ENCODE peak calls at places on chromosomes 7 and 10, in eight cellular contexts. M is stomach, C is heart left ventricle, H is fibroblast of lung, N is left ventricle myocardium inferior, D is psoas muscle, Q is tibial nerve, U is upper lobe of right lung. X is an unnamed sample.

GRCh38 chr10:52653221-52653501 is 119.4 kb downstream of the MBL2 start:
- DNase-seq in M (no peak), C (no peak), H (no peak), N (no peak), D (no peak), Q (no peak), U (no peak), X (no peak)

GRCh38 chr7:76513817-76514799 is 3.8 kb downstream of the UPK3B start:
- DNase-seq in M (no peak), C (peak; percentile 20), H (no peak), N (no peak), D (peak; percentile 42), Q (no peak), U (no peak), X (no peak)

GRCh38 chr10:92123031-92123450 is 167.8 kb downstream of the CPEB3 start:
- DNase-seq in M (peak; percentile 72), C (no peak), H (no peak), N (no peak), D (no peak), Q (no peak), U (no peak), X (no peak)

GRCh38 chr10:63331586-63331985 is 134.2 kb downstream of the JMJD1C start:
- DNase-seq in M (no peak), C (no peak), H (peak; percentile 58), N (no peak), D (no peak), Q (no peak), U (no peak), X (no peak)

GRCh38 chr10:74096777-74097176 is 53.9 kb downstream of the AP3M1 start:
- DNase-seq in M (no peak), C (no peak), H (no peak), N (no peak), D (no peak), Q (no peak), U (no peak), X (no peak)

GRCh38 chr10:101816375-101816773 is 1.9 kb downstream of the OGA start:
- DNase-seq in M (no peak), C (no peak), H (no peak), N (no peak), D (no peak), Q (no peak), U (no peak), X (no peak)

GRCh38 chr10:96448021-96448457 is 65.7 kb downstream of the TLL2 start:
- DNase-seq in M (no peak), C (peak; percentile 72), H (no peak), N (peak; percentile 84), D (peak; percentile 90), Q (peak; percentile 40), U (peak; percentile 60), X (peak; percentile 76)

GRCh38 chr10:21929070-21929469 is 74.5 kb downstream of the DNAJC1 start:
- DNase-seq in M (no peak), C (no peak), H (no peak), N (no peak), D (no peak), Q (no peak), U (no peak), X (no peak)

GRCh38 chr7:158365332-158365731 is 222.3 kb downstream of the PTPRN2 start:
- DNase-seq in M (no peak), C (no peak), H (no peak), N (no peak), D (no peak), Q (no peak), U (peak; percentile 21), X (no peak)

GRCh38 chr10:116809528-116810500 is 39.5 kb upstream of the ENO4 start:
- DNase-seq in M (peak; percentile 36), C (no peak), H (no peak), N (peak; percentile 23), D (no peak), Q (no peak), U (no peak), X (no peak)

GRCh38 chr7:100867040-100867795 is at the start of gene TRIP6:
- DNase-seq in M (peak; percentile 65), C (peak; percentile 89), H (peak; percentile 93), N (peak; percentile 88), D (peak; percentile 92), Q (peak; percentile 95), U (peak; percentile 92), X (peak; percentile 93)

GRCh38 chr10:3090388-3090787 is 23.0 kb downstream of the PFKP start:
- DNase-seq in M (no peak), C (no peak), H (no peak), N (no peak), D (no peak), Q (no peak), U (no peak), X (no peak)
- H3K4me1 ChIP-seq in M (no peaks in the 10 kb centered on the region), C (peaks cover 68% of the 10 kb centered on the region), H (peaks cover 22% of the 10 kb centered on the region), N (peaks cover 53% of the 10 kb centered on the region), D (no peaks in the 10 kb centered on the region), Q (peaks cover 9% of the 10 kb centered on the region), U (peaks cover 24% of the 10 kb centered on the region), X (peaks cover 46% of the 10 kb centered on the region)

GRCh38 chr10:66349726-66350125 is 576.1 kb upstream of the LRRTM3 start:
- DNase-seq in M (no peak), C (no peak), H (peak; percentile 8), N (no peak), D (no peak), Q (no peak), U (no peak), X (no peak)

GRCh38 chr10:66350622-66351399 is 575.0 kb upstream of the LRRTM3 start:
- DNase-seq in M (no peak), C (no peak), H (no peak), N (no peak), D (no peak), Q (no peak), U (no peak), X (no peak)

GRCh38 chr10:66353422-66353821 is 572.4 kb upstream of the LRRTM3 start:
- DNase-seq in M (no peak), C (peak; percentile 60), H (no peak), N (peak; percentile 20), D (no peak), Q (no peak), U (no peak), X (peak; percentile 11)

DNA sequence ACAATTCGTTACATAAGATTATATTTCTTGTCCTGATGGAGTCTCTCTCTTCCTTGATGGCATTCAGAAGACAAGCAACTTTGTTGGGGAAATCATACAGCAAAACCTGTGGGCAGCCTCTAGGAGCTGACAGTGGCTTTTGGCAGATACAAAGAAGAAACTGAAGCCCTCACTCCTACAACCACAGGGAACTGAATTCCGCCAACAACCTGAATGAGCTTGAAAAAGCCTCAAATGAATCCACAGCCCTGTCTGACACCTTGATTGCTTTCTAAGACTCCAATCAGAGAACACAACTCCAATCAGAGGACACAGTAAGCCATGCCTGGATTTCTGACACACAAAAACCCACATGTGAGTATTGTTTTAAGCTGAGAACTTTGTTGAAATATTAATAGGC is 576.8 kb upstream of the LRRTM3 start:
- DNase-seq in M (no peak), C (no peak), H (no peak), N (no peak), D (no peak), Q (no peak), U (no peak), X (no peak)
- H3K4me3 ChIP-seq in M (no peak overlapping the region), C (no peak overlapping the region), H (no peak overlapping the region), N (no peak overlapping the region), D (no peak overlapping the region), Q (no peak overlapping the region), U (no peak overlapping the region), X (no peak overlapping the region)

GRCh38 chr10:43151371-43151770 is 13.1 kb downstream of the CSGALNACT2 start:
- DNase-seq in M (no peak), C (no peak), H (no peak), N (no peak), D (no peak), Q (no peak), U (no peak), X (no peak)
- TF ChIP-seq CTCF in M (no peak), C (no peak), H (no peak), N (no peak), D (no peak), Q (no peak), U (no peak), X (no peak)

DNA sequence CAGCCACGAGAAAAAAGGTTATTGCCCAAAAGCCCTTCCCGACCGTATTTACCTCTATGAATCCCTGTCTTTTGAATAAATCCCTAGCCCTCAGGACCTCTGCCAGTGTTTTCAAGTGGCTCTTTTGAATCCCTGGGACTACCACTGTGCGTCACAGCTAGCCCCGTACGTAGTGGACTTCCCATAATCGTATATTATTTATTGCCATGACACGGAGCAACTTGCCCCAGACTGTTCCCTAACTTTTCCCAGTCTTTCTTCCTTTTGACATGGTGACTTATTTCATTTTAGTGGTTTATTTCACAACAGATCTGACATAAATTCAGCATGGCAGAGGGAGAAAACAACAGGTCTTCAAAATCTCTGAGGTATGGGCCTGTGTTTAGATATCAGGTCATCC is 318.6 kb upstream of the KLF6 start:
- DNase-seq in M (no peak), C (no peak), H (no peak), N (no peak), D (no peak), Q (no peak), U (no peak), X (no peak)
- H3K4me1 ChIP-seq in M (no peaks in the 10 kb centered on the region), C (peaks cover 9% of the 10 kb centered on the region), H (no peaks in the 10 kb centered on the region), N (peaks cover 10% of the 10 kb centered on the region), D (no peaks in the 10 kb centered on the region), Q (no peaks in the 10 kb centered on the region), U (no peaks in the 10 kb centered on the region), X (peaks cover 10% of the 10 kb centered on the region)

DNA sequence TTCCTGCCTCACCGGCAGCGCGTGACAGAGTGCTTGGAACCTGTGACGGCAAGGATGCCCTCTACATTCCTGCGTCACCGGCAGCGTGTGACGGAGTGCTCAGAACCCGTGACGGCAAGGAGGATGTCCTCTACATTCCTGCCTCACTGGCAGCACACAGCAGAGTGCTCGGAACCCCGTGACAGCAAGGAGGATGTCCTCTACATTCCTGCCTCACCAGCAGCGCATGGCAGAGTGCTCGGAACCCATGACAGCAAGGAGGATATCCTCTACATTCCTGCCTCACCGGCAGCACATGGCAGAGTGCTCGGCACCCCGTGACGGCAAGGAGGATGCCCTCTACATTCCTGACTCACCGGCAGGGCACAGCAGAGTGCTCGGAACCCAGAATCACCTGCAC is 231.0 kb downstream of the DIP2C start:
- DNase-seq in M (no peak), C (no peak), H (no peak), N (no peak), D (no peak), Q (no peak), U (no peak), X (no peak)
- H3K4me3 ChIP-seq in M (no peak overlapping the region), C (no peak overlapping the region), H (no peak overlapping the region), N (no peak overlapping the region), D (no peak overlapping the region), Q (no peak overlapping the region), U (no peak overlapping the region), X (no peak overlapping the region)

DNA sequence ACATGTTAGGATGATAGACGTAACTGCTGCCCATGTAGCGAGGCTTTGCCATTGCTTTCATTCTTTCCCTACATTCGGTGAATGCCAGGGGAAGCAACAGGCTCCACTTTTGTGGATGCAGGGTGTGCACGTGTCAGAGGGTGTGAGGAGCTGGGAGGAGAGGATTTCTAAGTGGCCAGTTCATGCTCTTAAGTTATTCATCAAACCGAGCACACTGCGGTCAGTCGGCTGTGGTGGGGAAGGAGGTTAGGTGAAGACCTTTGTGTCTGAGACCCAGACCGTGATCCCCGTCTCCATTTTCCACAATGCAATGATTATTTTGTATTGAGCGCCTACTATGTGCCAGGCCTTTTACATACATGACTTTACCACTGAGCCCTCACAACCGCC is 438.6 kb upstream of the GALNT17 start:
- DNase-seq in M (no peak), C (no peak), H (peak; percentile 53), N (no peak), D (no peak), Q (peak; percentile 34), U (peak; percentile 69), X (peak; percentile 7)
- TF ChIP-seq CTCF in M (no peak), C (no peak), H (no peak), N (no peak), D (no peak), Q (no peak), U (no peak), X (no peak)

X was measured in heart right ventricle.